ENCODE peak calls at places on chromosomes 12 and 14, in six cellular contexts. K is stimulated activated CD4-positive, alpha-beta T cell treated with anti-CD3 and anti-CD28 coated beads, Interleukin-1b, Interleukin-23, amount 100 ng/mL, for 24 hours; Y is activated T-cell treated with anti-CD3 and anti-CD28 coated beads for 24 hours; J is GM12865; I is AG04449; N is HCT116. H is an unnamed sample.
A peak's percentile ranks its signal among the peaks of the same experiment; 100 is the strongest.

GRCh38 chr12:22377731-22378496 is 43.4 kb upstream of the ST8SIA1 start:
- DNase-seq in K (no peak), Y (no peak), J (no peak), I (no peak), N (no peak), H (no peak)

GRCh38 chr12:106769078-106769477 is 5.4 kb upstream of the RIC8B start:
- DNase-seq in K (no peak), Y (no peak), J (no peak), I (peak; percentile 26), N (no peak), H (no peak)

GRCh38 chr12:6052940-6053329 is 71.5 kb downstream of the VWF start:
- DNase-seq in K (no peak), Y (no peak), J (no peak), I (no peak), N (no peak), H (no peak)

GRCh38 chr12:108090107-108090899 is 38.8 kb upstream of the WSCD2 start:
- DNase-seq in K (no peak), Y (no peak), J (no peak), I (no peak), N (no peak), H (no peak)

GRCh38 chr12:51819851-51820720 is 28.4 kb downstream of the FIGNL2 start:
- DNase-seq in K (no peak), Y (no peak), J (peak; percentile 4), I (no peak), N (no peak), H (no peak)

GRCh38 chr12:29889737-29890136 is 106.0 kb upstream of the TMTC1 start:
- DNase-seq in K (no peak), Y (no peak), J (peak; percentile 26), I (no peak), N (peak; percentile 52), H (no peak)

GRCh38 chr12:51590347-51591019 is 550 bp upstream of the SCN8A start:
- DNase-seq in K (peak; percentile 50), Y (peak; percentile 70), J (peak; percentile 76), I (no peak), N (peak; percentile 51), H (peak; percentile 84)

GRCh38 chr12:6631549-6631961 is 4.2 kb downstream of the LPAR5 start:
- DNase-seq in K (no peak), Y (no peak), J (peak; percentile 61), I (no peak), N (no peak), H (no peak)

GRCh38 chr12:121791671-121792496 is 1.6 kb downstream of the RHOF start:
- DNase-seq in K (no peak), Y (no peak), J (peak; percentile 65), I (no peak), N (no peak), H (no peak)

GRCh38 chr12:54038760-54039414 is 6.0 kb downstream of the HOXC5 start:
- DNase-seq in K (no peak), Y (no peak), J (no peak), I (no peak), N (no peak), H (no peak)

GRCh38 chr14:76917759-76918175 is 91.6 kb downstream of the LRRC74A start:
- DNase-seq in K (no peak), Y (no peak), J (no peak), I (no peak), N (no peak), H (no peak)

GRCh38 chr12:98058838-98059237 is 456.6 kb upstream of the TMPO start:
- DNase-seq in K (no peak), Y (no peak), J (no peak), I (no peak), N (no peak), H (no peak)

GRCh38 chr12:90572778-90573177 is 382.2 kb downstream of the CCER1 start:
- DNase-seq in K (no peak), Y (no peak), J (no peak), I (no peak), N (no peak), H (no peak)

GRCh38 chr14:100149789-100150611 is 9.4 kb downstream of the DEGS2 start:
- DNase-seq in K (no peak), Y (no peak), J (no peak), I (no peak), N (no peak), H (no peak)

GRCh38 chr12:32264995-32265394 is 134.4 kb upstream of the FGD4 start:
- DNase-seq in K (no peak), Y (no peak), J (peak; percentile 68), I (no peak), N (no peak), H (peak; percentile 77)

GRCh38 chr12:59579616-59580015 is 16.2 kb upstream of the SLC16A7 start:
- DNase-seq in K (no peak), Y (no peak), J (no peak), I (no peak), N (no peak), H (no peak)

GRCh38 chr12:54173066-54173726 is 15.6 kb downstream of the SMUG1 start:
- DNase-seq in K (no peak), Y (peak; percentile 13), J (no peak), I (no peak), N (no peak), H (peak; percentile 47)

GRCh38 chr14:96084796-96085195 is 45.6 kb downstream of the C14orf132 start:
- DNase-seq in K (no peak), Y (no peak), J (no peak), I (no peak), N (no peak), H (no peak)

GRCh38 chr12:47868041-47868440 is 36.8 kb downstream of the VDR start:
- DNase-seq in K (no peak), Y (no peak), J (peak; percentile 45), I (no peak), N (no peak), H (no peak)

GRCh38 chr12:27607611-27608010 is 83.6 kb downstream of the PPFIBP1 start:
- DNase-seq in K (no peak), Y (no peak), J (no peak), I (no peak), N (no peak), H (no peak)

GRCh38 chr12:2052861-2053674 is at the start of gene CACNA1C:
- DNase-seq in K (no peak), Y (no peak), J (peak; percentile 26), I (no peak), N (no peak), H (peak; percentile 61)

GRCh38 chr14:92690171-92691011 is 58.0 kb downstream of the LGMN start:
- DNase-seq in K (no peak), Y (no peak), J (peak; percentile 66), I (no peak), N (peak; percentile 59), H (no peak)

GRCh38 chr12:92183575-92183974 is 37.9 kb upstream of the BTG1 start:
- DNase-seq in K (no peak), Y (no peak), J (no peak), I (no peak), N (no peak), H (no peak)

GRCh38 chr12:60182354-60182753 is 586.5 kb downstream of the SLC16A7 start:
- DNase-seq in K (no peak), Y (no peak), J (no peak), I (no peak), N (no peak), H (no peak)

GRCh38 chr14:34081126-34081575 is 130.3 kb upstream of the EGLN3 start:
- DNase-seq in K (no peak), Y (no peak), J (no peak), I (no peak), N (no peak), H (no peak)